ENCODE peak calls at places on chromosome X, in six cellular contexts. Q is CD8-positive, alpha-beta T cell; E is tibial nerve; O is brain pericyte; Y is T-helper 1 cell; D is activated CD4-positive, alpha-beta T cell treated with anti-CD3 and anti-CD28 coated beads, Interleukin-2, amount 50 U/mL, for 48 hours. W is an unnamed sample.

GRCh38 chrX:85922821-85923220 is 124.5 kb downstream of the CHM start:
- DNase-seq in Q (no peak), D (no peak), Y (no peak), E (no peak), O (peak), W (no peak)

GRCh38 chrX:118756111-118756510 is 28.7 kb downstream of the IL13RA1 start:
- DNase-seq in Y (no peak), O (no peak), E (peak), Q (no peak), D (no peak), W (no peak)

GRCh38 chrX:45824471-45824870 is 623.8 kb upstream of the DIPK2B start:
- DNase-seq in D (peak), Q (no peak), O (peak), E (no peak), Y (no peak), W (no peak)

GRCh38 chrX:153814591-153815315 is 15.6 kb downstream of the PDZD4 start:
- DNase-seq in O (no peak), E (no peak), Y (no peak), D (no peak), Q (no peak), W (no peak)

GRCh38 chrX:53116101-53116500 is 22.2 kb downstream of the KANTR start:
- DNase-seq in Y (no peak), O (no peak), D (no peak), E (no peak), Q (no peak), W (no peak)

GRCh38 chrX:26925088-26925487 is 538.1 kb downstream of the PPP4R3C start:
- DNase-seq in D (no peak), Y (no peak), Q (no peak), E (no peak), O (no peak), W (no peak)

GRCh38 chrX:150063673-150064072 is 125.4 kb upstream of the EOLA2 start:
- DNase-seq in D (no peak), O (no peak), Q (no peak), E (no peak), Y (no peak), W (no peak)

GRCh38 chrX:101395789-101396188 is 5.0 kb downstream of the RPL36A start:
- DNase-seq in D (no peak), Y (no peak), Q (no peak), E (no peak), O (no peak), W (no peak)